ENCODE peak calls at places on chromosomes 3 and 15, in nine cellular contexts. O, Q, N, C, H, S, Z, M and U are unnamed samples.

GRCh38 chr3:138051946-138052802 is 42.2 kb downstream of the CLDN18 start:
- DNase-seq in M (no peak), Z (no peak), S (peak; percentile 54), C (peak; percentile 30), Q (peak; percentile 66), N (no peak), O (peak; percentile 67), H (peak; percentile 26), U (peak; percentile 30)

GRCh38 chr3:170418422-170419300 is at the start of gene CLDN11:
- DNase-seq in O (no peak), Z (peak; percentile 70), S (no peak), N (no peak), M (peak; percentile 79), Q (peak; percentile 19), H (no peak), C (no peak), U (peak; percentile 23)

GRCh38 chr15:57395292-57395691 is 19.0 kb downstream of the CGNL1 start:
- DNase-seq in O (peak; percentile 21), Z (no peak), C (no peak), M (no peak), S (no peak), H (no peak), Q (no peak), N (no peak), U (peak; percentile 53)

GRCh38 chr3:57998366-57999283 is 9.6 kb upstream of the FLNB start:
- DNase-seq in Q (no peak), H (no peak), C (peak; percentile 25), N (no peak), M (no peak), S (no peak), O (no peak), Z (no peak), U (no peak)

GRCh38 chr15:52228928-52229327 is 37.7 kb upstream of the GNB5 start:
- DNase-seq in H (no peak), Z (no peak), S (no peak), Q (no peak), O (peak; percentile 66), C (no peak), M (no peak), N (no peak), U (peak; percentile 35)

GRCh38 chr3:14768182-14768790 is 50.5 kb upstream of the FGD5 start:
- DNase-seq in S (no peak), O (no peak), C (no peak), H (no peak), Q (no peak), M (no peak), Z (no peak), N (no peak), U (no peak)

GRCh38 chr3:134066539-134067310 is 37.0 kb upstream of the SLCO2A1 start:
- DNase-seq in S (no peak), Z (no peak), C (no peak), N (no peak), M (no peak), O (no peak), Q (no peak), H (no peak), U (no peak)

GRCh38 chr3:11096266-11097135 is 57.8 kb upstream of the HRH1 start:
- DNase-seq in Q (no peak), Z (no peak), S (peak; percentile 14), H (no peak), M (peak; percentile 83), N (no peak), C (peak; percentile 58), O (peak; percentile 95), U (peak; percentile 85)

GRCh38 chr3:56595956-56596355 is 39.0 kb downstream of the CCDC66 start:
- DNase-seq in Z (no peak), O (no peak), Q (no peak), C (no peak), M (no peak), H (no peak), S (no peak), N (no peak), U (no peak)

GRCh38 chr15:48861813-48862431 is 16.0 kb upstream of the EID1 start:
- DNase-seq in Z (no peak), S (peak; percentile 62), N (peak; percentile 5), M (no peak), C (peak; percentile 57), Q (peak; percentile 53), H (peak; percentile 28), O (peak; percentile 72), U (peak; percentile 80)

GRCh38 chr15:88745696-88746095 is 57.5 kb upstream of the ACAN start:
- DNase-seq in Q (no peak), C (no peak), S (no peak), N (no peak), O (peak; percentile 13), Z (no peak), M (no peak), H (no peak), U (no peak)

GRCh38 chr3:155423526-155423925 is 130.0 kb upstream of the STRIT1 start:
- DNase-seq in S (no peak), H (no peak), N (no peak), O (no peak), C (no peak), Q (no peak), M (no peak), Z (no peak), U (no peak)

GRCh38 chr15:84929795-84930371 is 45.4 kb downstream of the SLC28A1 start:
- DNase-seq in M (no peak), Z (no peak), H (no peak), C (no peak), N (no peak), O (peak; percentile 52), S (no peak), Q (no peak), U (peak; percentile 85)

GRCh38 chr3:132406587-132406986 is 10.7 kb upstream of the DNAJC13 start:
- DNase-seq in M (no peak), Q (no peak), N (no peak), Z (no peak), S (no peak), H (no peak), C (no peak), O (no peak), U (no peak)

GRCh38 chr3:50516048-50516871 is 12.8 kb upstream of the CACNA2D2 start:
- DNase-seq in S (peak; percentile 11), H (peak; percentile 6), Q (no peak), Z (no peak), C (no peak), O (no peak), M (peak; percentile 63), N (no peak), U (peak; percentile 89)

GRCh38 chr3:28290863-28291300 is 49.5 kb downstream of the CMC1 start:
- DNase-seq in M (no peak), S (no peak), C (no peak), H (no peak), Z (no peak), Q (no peak), O (no peak), N (no peak), U (no peak)

GRCh38 chr3:113245775-113246174 is 34.4 kb downstream of the BOC start:
- DNase-seq in O (no peak), S (no peak), Q (no peak), C (no peak), H (no peak), Z (no peak), N (no peak), M (peak; percentile 75), U (peak; percentile 56)

GRCh38 chr3:100412897-100413590 is 11.7 kb downstream of the LNP1 start:
- DNase-seq in C (no peak), N (no peak), M (no peak), O (no peak), S (no peak), Z (no peak), H (no peak), Q (no peak), U (peak; percentile 66)

GRCh38 chr3:183551930-183552329 is 3.6 kb downstream of the KLHL6 start:
- DNase-seq in Z (no peak), O (no peak), Q (no peak), S (no peak), H (no peak), N (no peak), M (no peak), C (no peak), U (no peak)

GRCh38 chr3:36774072-36774471 is 9.7 kb upstream of the DCLK3 start:
- DNase-seq in O (peak; percentile 50), H (no peak), Q (no peak), S (no peak), M (no peak), N (no peak), C (no peak), Z (no peak), U (no peak)

GRCh38 chr15:39118510-39118909 is 462.4 kb upstream of the THBS1 start:
- DNase-seq in Q (no peak), C (no peak), N (no peak), S (no peak), H (no peak), Z (no peak), M (no peak), O (peak; percentile 82), U (no peak)

GRCh38 chr3:147735662-147736061 is 326.5 kb downstream of the ZIC1 start:
- DNase-seq in Q (no peak), S (peak; percentile 11), O (no peak), M (no peak), N (no peak), H (no peak), C (no peak), Z (no peak), U (peak; percentile 40)

GRCh38 chr3:59180006-59180405 is 130.2 kb upstream of the CFAP20DC start:
- DNase-seq in S (peak; percentile 0), Q (no peak), M (no peak), N (no peak), H (no peak), Z (no peak), O (no peak), C (no peak), U (no peak)